ENCODE peak calls at places on chromosomes 16 and 17, in nine cellular contexts. P, D, I, T, U, L, G, E and K are unnamed samples.

GRCh38 chr16:83682126-83682857 is 125.5 kb upstream of the HSBP1 start:
- DNase-seq in E (no peak), I (no peak), T (no peak), U (no peak), G (peak; percentile 9), P (no peak), L (no peak), D (no peak), K (no peak)

GRCh38 chr17:2592974-2593845 is at the start of gene PAFAH1B1:
- DNase-seq in I (peak; percentile 86), P (peak; percentile 87), E (peak; percentile 84), T (peak; percentile 81), L (peak; percentile 77), G (peak; percentile 93), D (peak; percentile 97), U (peak; percentile 90), K (peak; percentile 97)

GRCh38 chr16:48215738-48216137 is 28.4 kb upstream of the LONP2 start:
- DNase-seq in T (no peak), P (no peak), E (no peak), U (no peak), L (no peak), G (no peak), D (no peak), I (no peak), K (peak; percentile 20)

GRCh38 chr16:68227183-68227793 is 8.6 kb downstream of the ESRP2 start:
- DNase-seq in G (no peak), L (no peak), D (no peak), U (no peak), E (no peak), P (no peak), I (no peak), T (no peak), K (no peak)

GRCh38 chr16:1265090-1265630 is 9.3 kb downstream of the TPSD1 start:
- DNase-seq in D (no peak), G (no peak), U (no peak), E (no peak), T (no peak), P (no peak), I (no peak), L (no peak), K (no peak)

GRCh38 chr17:10754861-10755591 is 25.2 kb upstream of the TMEM220 start:
- DNase-seq in I (no peak), D (no peak), U (no peak), P (no peak), T (no peak), G (no peak), L (no peak), E (no peak), K (no peak)

GRCh38 chr16:26672206-26672605 is 394.5 kb upstream of the C16orf82 start:
- DNase-seq in L (no peak), U (peak; percentile 87), D (no peak), I (no peak), G (no peak), T (no peak), P (no peak), E (no peak), K (peak; percentile 65)

GRCh38 chr17:45287526-45288264 is 25.8 kb upstream of the SPATA32 start:
- DNase-seq in P (no peak), D (no peak), T (no peak), G (no peak), E (no peak), U (peak; percentile 86), L (no peak), I (no peak), K (no peak)

GRCh38 chr17:47839071-47839470 is 2.0 kb downstream of the SCRN2 start:
- DNase-seq in U (no peak), G (no peak), P (no peak), L (no peak), E (no peak), D (no peak), T (no peak), I (no peak), K (no peak)

GRCh38 chr16:49382916-49383315 is 9.3 kb downstream of the C16orf78 start:
- DNase-seq in E (no peak), L (no peak), D (no peak), T (no peak), P (no peak), U (peak; percentile 23), G (no peak), I (no peak), K (peak; percentile 58)

GRCh38 chr16:67399218-67399733 is 6.0 kb upstream of the TPPP3 start:
- DNase-seq in U (peak; percentile 39), D (peak; percentile 25), G (peak; percentile 48), L (no peak), I (peak; percentile 28), P (no peak), E (no peak), T (no peak), K (peak; percentile 87)

GRCh38 chr17:74807925-74808324 is 31.8 kb upstream of the NAT9 start:
- DNase-seq in G (no peak), D (no peak), L (no peak), T (no peak), P (no peak), I (no peak), E (no peak), U (peak; percentile 95), K (no peak)

GRCh38 chr17:78717431-78717980 is 64.6 kb downstream of the CYTH1 start:
- DNase-seq in T (no peak), I (peak; percentile 78), G (peak; percentile 64), L (peak; percentile 45), D (no peak), E (no peak), P (peak; percentile 53), U (peak; percentile 88), K (no peak)

GRCh38 chr17:29575511-29576213 is 7.2 kb downstream of the TP53I13 start:
- DNase-seq in U (no peak), T (no peak), L (no peak), G (no peak), E (no peak), I (no peak), P (no peak), D (no peak), K (no peak)

GRCh38 chr16:89633064-89633631 is 19.7 kb downstream of the DPEP1 start:
- DNase-seq in U (peak; percentile 47), I (no peak), T (no peak), D (no peak), E (no peak), G (peak; percentile 96), P (peak; percentile 89), L (no peak), K (no peak)

GRCh38 chr17:29557717-29558116 is 9.1 kb downstream of the ABHD15 start:
- DNase-seq in T (no peak), D (no peak), L (no peak), U (no peak), G (no peak), E (no peak), I (no peak), P (no peak), K (no peak)

GRCh38 chr16:67685388-67686112 is 18.9 kb downstream of the C16orf86 start:
- DNase-seq in E (no peak), P (no peak), G (no peak), L (no peak), T (no peak), D (no peak), U (no peak), I (no peak), K (peak; percentile 85)

GRCh38 chr17:58576679-58577367 is 62.4 kb upstream of the MTMR4 start:
- DNase-seq in E (no peak), G (no peak), L (no peak), D (no peak), P (no peak), U (no peak), I (no peak), T (no peak), K (no peak)

GRCh38 chr17:67442787-67443624 is 65.9 kb downstream of the PITPNC1 start:
- DNase-seq in T (no peak), D (no peak), I (no peak), L (no peak), G (no peak), U (peak; percentile 28), E (no peak), P (no peak), K (no peak)

GRCh38 chr17:10050597-10051101 is 145.6 kb upstream of the RCVRN start:
- DNase-seq in I (no peak), U (no peak), E (no peak), D (no peak), L (no peak), T (no peak), G (peak; percentile 32), P (no peak), K (peak; percentile 95)

GRCh38 chr17:66255112-66255511 is 25.9 kb upstream of the APOH start:
- DNase-seq in I (no peak), T (no peak), L (peak; percentile 44), G (peak; percentile 88), E (peak; percentile 10), P (peak; percentile 69), U (peak; percentile 90), D (peak; percentile 73), K (peak; percentile 87)

GRCh38 chr17:4551796-4552525 is 3.2 kb downstream of the MYBBP1A start:
- DNase-seq in E (no peak), G (no peak), D (no peak), P (no peak), U (no peak), L (no peak), T (no peak), I (no peak), K (no peak)

GRCh38 chr17:73998246-73999220 is 204.9 kb upstream of the RPL38 start:
- DNase-seq in L (peak; percentile 40), U (peak; percentile 61), E (peak; percentile 18), T (peak; percentile 10), G (peak; percentile 42), P (no peak), I (no peak), D (peak; percentile 56), K (peak; percentile 82)

GRCh38 chr17:62631086-62631935 is 3.8 kb downstream of the MRC2 start:
- DNase-seq in U (no peak), T (no peak), E (no peak), P (no peak), L (no peak), D (no peak), G (no peak), I (no peak), K (peak; percentile 36)

GRCh38 chr16:59060212-59060611 is 326.1 kb upstream of the GOT2 start:
- DNase-seq in I (no peak), T (no peak), D (no peak), P (no peak), U (no peak), E (no peak), G (peak; percentile 25), L (no peak), K (no peak)

GRCh38 chr16:58118801-58119508 is 10.2 kb downstream of the CFAP20 start:
- DNase-seq in I (no peak), T (no peak), P (no peak), G (peak; percentile 53), E (no peak), U (no peak), L (no peak), D (no peak), K (no peak)

GRCh38 chr17:78538033-78538776 is 39.0 kb downstream of the DNAH17 start:
- DNase-seq in L (no peak), P (no peak), T (no peak), U (no peak), E (no peak), G (no peak), D (no peak), I (no peak), K (no peak)

GRCh38 chr17:81420769-81421462 is 25.7 kb downstream of the BAHCC1 start:
- DNase-seq in E (no peak), U (no peak), I (peak; percentile 68), L (no peak), G (peak; percentile 77), P (peak; percentile 72), D (no peak), T (no peak), K (no peak)